ENCODE peak calls at places on chromosomes 16 and 17, in five cellular contexts. I is memory B cell; Y is GM12892; V is HCEC 1CT; R is stimulated activated CD4-positive, alpha-beta T cell treated with anti-CD3 and anti-CD28 coated beads, Interleukin-4, amount 100 ng/mL, for 48 hours. W is an unnamed sample.

GRCh38 chr16:50692999-50693781 is at the start of gene NOD2:
- DNase-seq in I (peak; percentile 25), Y (peak; percentile 71), V (no peak), R (no peak), W (no peak)

GRCh38 chr16:82067042-82067809 is 32.2 kb downstream of the HSD17B2 start:
- DNase-seq in I (no peak), Y (no peak), V (no peak), R (no peak), W (no peak)

GRCh38 chr17:79949646-79950292 is 85.9 kb downstream of the TBC1D16 start:
- DNase-seq in I (no peak), Y (no peak), V (no peak), R (no peak), W (no peak)

GRCh38 chr17:81915331-81915730 is 2.6 kb downstream of the SIRT7 start:
- DNase-seq in I (no peak), Y (no peak), V (no peak), R (no peak), W (no peak)

GRCh38 chr16:73616186-73616585 is 568.3 kb upstream of the ZFHX3 start:
- DNase-seq in I (no peak), Y (no peak), V (no peak), R (no peak), W (no peak)

GRCh38 chr16:4572715-4573114 is 16.6 kb downstream of the C16orf96 start:
- DNase-seq in I (no peak), Y (no peak), V (no peak), R (no peak), W (no peak)

GRCh38 chr17:41494524-41494923 is 4.8 kb upstream of the KRT36 start:
- DNase-seq in I (no peak), Y (no peak), V (peak; percentile 29), R (no peak), W (no peak)

GRCh38 chr17:66713533-66714042 is 121.3 kb upstream of the CACNG5 start:
- DNase-seq in I (no peak), Y (no peak), V (no peak), R (no peak), W (no peak)

GRCh38 chr17:59962739-59963318 is 1.7 kb downstream of the RNFT1 start:
- DNase-seq in I (no peak), Y (no peak), V (no peak), R (no peak), W (no peak)

GRCh38 chr17:11848330-11848729 is 148.9 kb downstream of the ZNF18 start:
- DNase-seq in I (no peak), Y (no peak), V (no peak), R (no peak), W (no peak)

GRCh38 chr17:69090365-69090764 is 29.6 kb upstream of the ABCA9 start:
- DNase-seq in I (no peak), Y (no peak), V (peak; percentile 1), R (no peak), W (no peak)

GRCh38 chr17:8004899-8005298 is 2.5 kb downstream of the GUCY2D start:
- DNase-seq in I (no peak), Y (no peak), V (peak; percentile 59), R (no peak), W (no peak)

GRCh38 chr17:35577826-35578194 is 561 bp downstream of the PEX12 start:
- DNase-seq in I (no peak), Y (no peak), V (peak; percentile 23), R (no peak), W (no peak)

GRCh38 chr16:23014592-23014991 is 134.7 kb downstream of the USP31 start:
- DNase-seq in I (no peak), Y (no peak), V (no peak), R (no peak), W (no peak)

GRCh38 chr17:78958556-78959191 is 21.0 kb downstream of the LGALS3BP start:
- DNase-seq in I (no peak), Y (no peak), V (no peak), R (no peak), W (no peak)

GRCh38 chr16:26969589-26970217 is 97.0 kb upstream of the C16orf82 start:
- DNase-seq in I (no peak), Y (no peak), V (no peak), R (no peak), W (no peak)

GRCh38 chr17:7732981-7733557 is 15.5 kb downstream of the DNAH2 start:
- DNase-seq in I (no peak), Y (no peak), V (no peak), R (no peak), W (no peak)

GRCh38 chr16:63702981-63703590 is 1418.8 kb downstream of the CDH11 start:
- DNase-seq in I (no peak), Y (no peak), V (no peak), R (no peak), W (no peak)

GRCh38 chr17:79802039-79802735 is 5.3 kb upstream of the CBX8 start:
- DNase-seq in I (no peak), Y (no peak), V (no peak), R (no peak), W (no peak)

GRCh38 chr16:66093217-66093616 is 273.3 kb upstream of the CDH5 start:
- DNase-seq in I (no peak), Y (no peak), V (no peak), R (no peak), W (no peak)

GRCh38 chr17:17411692-17412091 is 65.1 kb upstream of the MED9 start:
- DNase-seq in I (no peak), Y (no peak), V (peak; percentile 46), R (no peak), W (no peak)

GRCh38 chr17:45225964-45226530 is 4.4 kb downstream of the FMNL1 start:
- DNase-seq in I (peak; percentile 78), Y (peak; percentile 81), V (no peak), R (peak; percentile 95), W (no peak)

GRCh38 chr17:71870546-71870862 is 250.3 kb upstream of the SOX9 start:
- DNase-seq in I (no peak), Y (no peak), V (no peak), R (no peak), W (no peak)

W was measured in HS-27A.